ENCODE peak calls at places on chromosomes 6 and 20, in eight cellular contexts. One of them, this sample, is unnamed.

GRCh38 chr6:48695872-48696271 is 584.9 kb upstream of the PTCHD4 start:
- DNase-seq in A549: no peak
- DNase-seq in MCF 10A: no peak
- DNase-seq in left cardiac atrium: no peak
- DNase-seq in heart left ventricle: no peak
- DNase-seq in LoVo: no peak
- DNase-seq in AG09309: no peak
- DNase-seq in naive thymus-derived CD8-positive, alpha-beta T cell: no peak
- DNase-seq in this sample: no peak

GRCh38 chr6:167094436-167094819 is 28.5 kb upstream of the CCR6 start:
- DNase-seq in A549: no peak
- DNase-seq in MCF 10A: no peak
- DNase-seq in left cardiac atrium: no peak
- DNase-seq in heart left ventricle: no peak
- DNase-seq in LoVo: no peak
- DNase-seq in AG09309: no peak
- DNase-seq in naive thymus-derived CD8-positive, alpha-beta T cell: no peak
- DNase-seq in this sample: peak; percentile 16

GRCh38 chr6:129434091-129434490 is 275.9 kb downstream of the ARHGAP18 start:
- DNase-seq in A549: no peak
- DNase-seq in MCF 10A: no peak
- DNase-seq in left cardiac atrium: no peak
- DNase-seq in heart left ventricle: no peak
- DNase-seq in LoVo: no peak
- DNase-seq in AG09309: no peak
- DNase-seq in naive thymus-derived CD8-positive, alpha-beta T cell: no peak
- DNase-seq in this sample: no peak

GRCh38 chr20:1513801-1514200 is 22.6 kb upstream of the SIRPB2 start:
- DNase-seq in A549: no peak
- DNase-seq in MCF 10A: no peak
- DNase-seq in left cardiac atrium: no peak
- DNase-seq in heart left ventricle: no peak
- DNase-seq in LoVo: no peak
- DNase-seq in AG09309: no peak
- DNase-seq in naive thymus-derived CD8-positive, alpha-beta T cell: no peak
- DNase-seq in this sample: no peak

GRCh38 chr6:34100788-34101187 is 45.1 kb downstream of the GRM4 start:
- DNase-seq in A549: no peak
- DNase-seq in MCF 10A: no peak
- DNase-seq in left cardiac atrium: no peak
- DNase-seq in heart left ventricle: no peak
- DNase-seq in LoVo: no peak
- DNase-seq in AG09309: no peak
- DNase-seq in naive thymus-derived CD8-positive, alpha-beta T cell: no peak
- DNase-seq in this sample: no peak

GRCh38 chr20:62405108-62405980 is 1.7 kb downstream of the CABLES2 start:
- DNase-seq in A549: peak; percentile 43
- DNase-seq in MCF 10A: peak; percentile 72
- DNase-seq in left cardiac atrium: peak; percentile 73
- DNase-seq in heart left ventricle: peak; percentile 72
- DNase-seq in LoVo: no peak
- DNase-seq in AG09309: no peak
- DNase-seq in naive thymus-derived CD8-positive, alpha-beta T cell: no peak
- DNase-seq in this sample: peak; percentile 79

GRCh38 chr6:113997106-113997505 is 26.2 kb upstream of the HDAC2 start:
- DNase-seq in A549: no peak
- DNase-seq in MCF 10A: peak; percentile 40
- DNase-seq in left cardiac atrium: no peak
- DNase-seq in heart left ventricle: no peak
- DNase-seq in LoVo: peak; percentile 63
- DNase-seq in AG09309: peak; percentile 65
- DNase-seq in naive thymus-derived CD8-positive, alpha-beta T cell: no peak
- DNase-seq in this sample: peak; percentile 88

GRCh38 chr6:119148102-119148824 is 69.8 kb upstream of the FAM184A start:
- DNase-seq in A549: peak; percentile 33
- DNase-seq in MCF 10A: peak; percentile 82
- DNase-seq in left cardiac atrium: no peak
- DNase-seq in heart left ventricle: no peak
- DNase-seq in LoVo: peak; percentile 49
- DNase-seq in AG09309: peak; percentile 71
- DNase-seq in naive thymus-derived CD8-positive, alpha-beta T cell: no peak
- DNase-seq in this sample: peak; percentile 83

GRCh38 chr20:58307270-58307669 is 2.2 kb upstream of the RAB22A start:
- DNase-seq in A549: no peak
- DNase-seq in MCF 10A: no peak
- DNase-seq in left cardiac atrium: no peak
- DNase-seq in heart left ventricle: no peak
- DNase-seq in LoVo: no peak
- DNase-seq in AG09309: no peak
- DNase-seq in naive thymus-derived CD8-positive, alpha-beta T cell: no peak
- DNase-seq in this sample: no peak

GRCh38 chr6:30322527-30323501 is 3.9 kb upstream of the TRIM39 start:
- DNase-seq in A549: no peak
- DNase-seq in MCF 10A: peak; percentile 64
- DNase-seq in left cardiac atrium: no peak
- DNase-seq in heart left ventricle: no peak
- DNase-seq in LoVo: no peak
- DNase-seq in AG09309: no peak
- DNase-seq in naive thymus-derived CD8-positive, alpha-beta T cell: no peak
- DNase-seq in this sample: peak; percentile 59

GRCh38 chr20:25309395-25310267 is 61.7 kb downstream of the PYGB start:
- DNase-seq in A549: peak; percentile 87
- DNase-seq in MCF 10A: peak; percentile 85
- DNase-seq in left cardiac atrium: peak; percentile 62
- DNase-seq in heart left ventricle: peak; percentile 68
- DNase-seq in LoVo: peak; percentile 85
- DNase-seq in AG09309: peak; percentile 62
- DNase-seq in naive thymus-derived CD8-positive, alpha-beta T cell: no peak
- DNase-seq in this sample: peak; percentile 50

GRCh38 chr6:3077430-3077829 is 9.1 kb downstream of the RIPK1 start:
- DNase-seq in A549: no peak
- DNase-seq in MCF 10A: no peak
- DNase-seq in left cardiac atrium: no peak
- DNase-seq in heart left ventricle: no peak
- DNase-seq in LoVo: no peak
- DNase-seq in AG09309: no peak
- DNase-seq in naive thymus-derived CD8-positive, alpha-beta T cell: no peak
- DNase-seq in this sample: no peak

GRCh38 chr6:3811191-3811590 is 38.0 kb upstream of the FAM50B start:
- DNase-seq in A549: no peak
- DNase-seq in MCF 10A: no peak
- DNase-seq in left cardiac atrium: no peak
- DNase-seq in heart left ventricle: no peak
- DNase-seq in LoVo: no peak
- DNase-seq in AG09309: no peak
- DNase-seq in naive thymus-derived CD8-positive, alpha-beta T cell: no peak
- DNase-seq in this sample: no peak

GRCh38 chr6:170177383-170178265 is 113.3 kb downstream of the DLL1 start:
- DNase-seq in A549: no peak
- DNase-seq in MCF 10A: no peak
- DNase-seq in left cardiac atrium: no peak
- DNase-seq in heart left ventricle: no peak
- DNase-seq in LoVo: no peak
- DNase-seq in AG09309: no peak
- DNase-seq in naive thymus-derived CD8-positive, alpha-beta T cell: no peak
- DNase-seq in this sample: no peak

GRCh38 chr6:39887692-39888450 is 46.4 kb downstream of the MOCS1 start:
- DNase-seq in A549: no peak
- DNase-seq in MCF 10A: no peak
- DNase-seq in left cardiac atrium: peak; percentile 91
- DNase-seq in heart left ventricle: peak; percentile 91
- DNase-seq in LoVo: no peak
- DNase-seq in AG09309: peak; percentile 64
- DNase-seq in naive thymus-derived CD8-positive, alpha-beta T cell: no peak
- DNase-seq in this sample: peak; percentile 96

GRCh38 chr6:137657351-137657911 is 163.2 kb upstream of the OLIG3 start:
- DNase-seq in A549: no peak
- DNase-seq in MCF 10A: no peak
- DNase-seq in left cardiac atrium: no peak
- DNase-seq in heart left ventricle: no peak
- DNase-seq in LoVo: no peak
- DNase-seq in AG09309: no peak
- DNase-seq in naive thymus-derived CD8-positive, alpha-beta T cell: no peak
- DNase-seq in this sample: no peak

This sample was measured in fibroblast of pulmonary artery.